ENCODE peak calls at places on chromosomes 4 and X, in seven cellular contexts. One of them, this sample, is unnamed.

GRCh38 chr4:101187837-101188236 is 159.5 kb downstream of the PPP3CA start:
- DNase-seq in AG10803: no peak
- DNase-seq in HFFc6: no peak
- DNase-seq in T-helper 2 cell: no peak
- DNase-seq in endothelial cell of umbilical vein: peak; percentile 71
- DNase-seq in kidney glomerular epithelial cell: peak; percentile 18
- DNase-seq in T-helper 9 cell: no peak
- DNase-seq in this sample: no peak

GRCh38 chr4:2786152-2786671 is 6.7 kb upstream of the SH3BP2 start:
- DNase-seq in AG10803: no peak
- DNase-seq in HFFc6: no peak
- DNase-seq in T-helper 2 cell: peak; percentile 59
- DNase-seq in endothelial cell of umbilical vein: no peak
- DNase-seq in kidney glomerular epithelial cell: no peak
- DNase-seq in T-helper 9 cell: peak; percentile 48
- DNase-seq in this sample: peak; percentile 38

GRCh38 chr4:148060264-148061138 is 328.6 kb downstream of the ARHGAP10 start:
- DNase-seq in AG10803: no peak
- DNase-seq in HFFc6: no peak
- DNase-seq in T-helper 2 cell: no peak
- DNase-seq in endothelial cell of umbilical vein: no peak
- DNase-seq in kidney glomerular epithelial cell: no peak
- DNase-seq in T-helper 9 cell: no peak
- DNase-seq in this sample: no peak

GRCh38 chr4:23485793-23486192 is 404.1 kb downstream of the PPARGC1A start:
- DNase-seq in AG10803: no peak
- DNase-seq in HFFc6: no peak
- DNase-seq in T-helper 2 cell: no peak
- DNase-seq in endothelial cell of umbilical vein: peak; percentile 56
- DNase-seq in kidney glomerular epithelial cell: no peak
- DNase-seq in T-helper 9 cell: no peak
- DNase-seq in this sample: no peak

GRCh38 chr4:62080431-62080830 is 880.3 kb downstream of the ADGRL3 start:
- DNase-seq in AG10803: no peak
- DNase-seq in HFFc6: no peak
- DNase-seq in T-helper 2 cell: no peak
- DNase-seq in endothelial cell of umbilical vein: no peak
- DNase-seq in kidney glomerular epithelial cell: no peak
- DNase-seq in T-helper 9 cell: no peak
- DNase-seq in this sample: no peak

GRCh38 chr4:91207535-91207934 is 1080.3 kb downstream of the CCSER1 start:
- DNase-seq in AG10803: no peak
- DNase-seq in HFFc6: no peak
- DNase-seq in T-helper 2 cell: no peak
- DNase-seq in endothelial cell of umbilical vein: no peak
- DNase-seq in kidney glomerular epithelial cell: no peak
- DNase-seq in T-helper 9 cell: no peak
- DNase-seq in this sample: no peak

GRCh38 chr4:186820371-186820990 is 96.8 kb upstream of the FAT1 start:
- DNase-seq in AG10803: peak; percentile 33
- DNase-seq in HFFc6: peak; percentile 26
- DNase-seq in T-helper 2 cell: no peak
- DNase-seq in endothelial cell of umbilical vein: peak; percentile 68
- DNase-seq in kidney glomerular epithelial cell: peak; percentile 26
- DNase-seq in T-helper 9 cell: no peak
- DNase-seq in this sample: no peak

GRCh38 chr4:152785639-152786517 is 6.1 kb downstream of the ARFIP1 start:
- DNase-seq in AG10803: peak; percentile 64
- DNase-seq in HFFc6: no peak
- DNase-seq in T-helper 2 cell: no peak
- DNase-seq in endothelial cell of umbilical vein: no peak
- DNase-seq in kidney glomerular epithelial cell: no peak
- DNase-seq in T-helper 9 cell: no peak
- DNase-seq in this sample: no peak

GRCh38 chrX:153778151-153778551 is 2.7 kb upstream of the SRPK3 start:
- DNase-seq in AG10803: no peak
- DNase-seq in HFFc6: no peak
- DNase-seq in T-helper 2 cell: no peak
- DNase-seq in endothelial cell of umbilical vein: no peak
- DNase-seq in kidney glomerular epithelial cell: no peak
- DNase-seq in T-helper 9 cell: no peak
- DNase-seq in this sample: no peak

GRCh38 chr4:4765811-4766210 is 93.7 kb upstream of the MSX1 start:
- DNase-seq in AG10803: no peak
- DNase-seq in HFFc6: no peak
- DNase-seq in T-helper 2 cell: no peak
- DNase-seq in endothelial cell of umbilical vein: no peak
- DNase-seq in kidney glomerular epithelial cell: no peak
- DNase-seq in T-helper 9 cell: no peak
- DNase-seq in this sample: no peak

GRCh38 chrX:11480626-11481025 is 185.1 kb downstream of the ARHGAP6 start:
- DNase-seq in AG10803: no peak
- DNase-seq in HFFc6: no peak
- DNase-seq in T-helper 2 cell: no peak
- DNase-seq in endothelial cell of umbilical vein: peak; percentile 70
- DNase-seq in kidney glomerular epithelial cell: no peak
- DNase-seq in T-helper 9 cell: no peak
- DNase-seq in this sample: no peak

GRCh38 chr4:139675651-139676050 is 10.0 kb downstream of the MGST2 start:
- DNase-seq in AG10803: no peak
- DNase-seq in HFFc6: no peak
- DNase-seq in T-helper 2 cell: no peak
- DNase-seq in endothelial cell of umbilical vein: no peak
- DNase-seq in kidney glomerular epithelial cell: no peak
- DNase-seq in T-helper 9 cell: no peak
- DNase-seq in this sample: no peak

This sample was measured in GM12878.